ENCODE peak calls at places on chromosome 14, in eight cellular contexts. A, Z, F, P, H, I, K and B are unnamed samples.

GRCh38 chr14:105430535-105430934 is 10.9 kb downstream of the MTA1 start:
- DNase-seq in A (no peak), P (no peak), H (no peak), I (no peak), Z (no peak), F (no peak), K (peak), B (no peak)

GRCh38 chr14:67722293-67722692 is 20.6 kb downstream of the RDH12 start:
- DNase-seq in P (no peak), A (no peak), Z (peak), I (no peak), K (no peak), H (no peak), F (peak), B (no peak)

GRCh38 chr14:100282766-100283419 is 23.4 kb downstream of the SLC25A29 start:
- DNase-seq in K (no peak), Z (no peak), H (no peak), P (no peak), A (no peak), F (no peak), I (no peak), B (no peak)

GRCh38 chr14:75232597-75232996 is 46.0 kb upstream of the FOS start:
- DNase-seq in H (no peak), K (no peak), Z (no peak), F (no peak), P (no peak), A (no peak), I (no peak), B (peak)

GRCh38 chr14:71553779-71554178 is 378.4 kb upstream of the RGS6 start:
- DNase-seq in A (no peak), Z (no peak), K (no peak), I (no peak), H (no peak), F (no peak), P (no peak), B (no peak)

GRCh38 chr14:71410578-71411279 is 503.5 kb downstream of the PCNX1 start:
- DNase-seq in H (no peak), I (no peak), Z (no peak), P (no peak), F (no peak), A (no peak), K (no peak), B (no peak)

GRCh38 chr14:63713765-63714164 is 14.1 kb downstream of the SGPP1 start:
- DNase-seq in Z (no peak), P (no peak), H (no peak), F (no peak), K (peak), I (no peak), A (no peak), B (no peak)

GRCh38 chr14:65704412-65704811 is 291.9 kb downstream of the FUT8 start:
- DNase-seq in I (no peak), P (no peak), Z (no peak), F (no peak), A (no peak), H (no peak), K (no peak), B (no peak)

GRCh38 chr14:104559769-104560585 is 19.6 kb upstream of the C14orf180 start:
- DNase-seq in A (no peak), I (no peak), K (no peak), P (no peak), F (no peak), Z (no peak), H (peak), B (no peak)

GRCh38 chr14:98633380-98633779 is 638.6 kb downstream of the BCL11B start:
- DNase-seq in K (no peak), P (no peak), H (no peak), F (peak), Z (peak), I (no peak), A (no peak), B (no peak)